ENCODE peak calls at places on chromosomes 3 and 15, in seven cellular contexts. X, N, G, C, S, I and Y are unnamed samples. For H3K36me3, the result is how much of the 10 kb centered on the place peaks cover.

GRCh38 chr15:36996121-36996520 is 104.2 kb downstream of the MEIS2 start:
- DNase-seq in G (no peak), C (no peak), S (no peak), N (no peak), X (no peak), I (no peak), Y (no peak)

GRCh38 chr3:187223799-187224198 is 26.5 kb downstream of the RTP1 start:
- DNase-seq in N (no peak), X (no peak), C (no peak), S (no peak), I (peak), G (no peak), Y (no peak)

GRCh38 chr3:9308298-9308990 is 54.4 kb upstream of the THUMPD3 start:
- DNase-seq in N (no peak), S (no peak), I (no peak), G (no peak), X (no peak), C (no peak), Y (no peak)

GRCh38 chr15:93035092-93035915 is 53.7 kb downstream of the RGMA start:
- DNase-seq in I (no peak), X (peak), N (no peak), G (peak), C (no peak), S (no peak), Y (no peak)

GRCh38 chr3:127531821-127532220 is 58.7 kb downstream of the TPRA1 start:
- DNase-seq in G (no peak), N (peak), X (no peak), S (no peak), C (no peak), I (no peak), Y (no peak)

GRCh38 chr3:87270908-87271727 is 5.3 kb downstream of the POU1F1 start:
- DNase-seq in G (no peak), S (peak), I (no peak), N (no peak), C (no peak), X (no peak), Y (no peak)

GRCh38 chr3:36700537-36701248 is 63.7 kb downstream of the DCLK3 start:
- DNase-seq in S (peak), N (no peak), I (peak), X (no peak), G (peak), C (peak), Y (peak)

GRCh38 chr15:77013786-77014136 is 18.8 kb downstream of the PSTPIP1 start:
- DNase-seq in I (peak), S (no peak), X (no peak), N (no peak), C (no peak), G (no peak), Y (peak)

GRCh38 chr3:72044231-72044935 is 259.4 kb upstream of the PROK2 start:
- DNase-seq in X (no peak), N (no peak), G (no peak), I (no peak), S (no peak), C (no peak), Y (no peak)

GRCh38 chr3:33124638-33125037 is 10.8 kb downstream of the CRTAP start:
- DNase-seq in N (no peak), C (no peak), G (no peak), S (no peak), I (no peak), X (no peak), Y (no peak)
- H3K36me3 ChIP-seq in N (under half), C (under half), G (under half), S (under half), I (under half), X (half or more), Y (under half)

GRCh38 chr3:42189746-42190145 is 76.2 kb downstream of the CCK start:
- DNase-seq in X (no peak), S (no peak), G (no peak), C (no peak), I (no peak), N (no peak), Y (no peak)

GRCh38 chr3:42188365-42188764 is 77.6 kb downstream of the CCK start:
- DNase-seq in S (no peak), N (no peak), G (no peak), C (no peak), X (peak), I (no peak), Y (no peak)

GRCh38 chr3:42190701-42191442 is 75.1 kb downstream of the CCK start:
- DNase-seq in N (no peak), S (peak), G (peak), X (peak), I (peak), C (peak), Y (peak)

GRCh38 chr3:42187936-42188335 is 78.0 kb downstream of the CCK start:
- DNase-seq in S (no peak), C (no peak), N (no peak), G (no peak), I (no peak), X (peak), Y (no peak)

DNA sequence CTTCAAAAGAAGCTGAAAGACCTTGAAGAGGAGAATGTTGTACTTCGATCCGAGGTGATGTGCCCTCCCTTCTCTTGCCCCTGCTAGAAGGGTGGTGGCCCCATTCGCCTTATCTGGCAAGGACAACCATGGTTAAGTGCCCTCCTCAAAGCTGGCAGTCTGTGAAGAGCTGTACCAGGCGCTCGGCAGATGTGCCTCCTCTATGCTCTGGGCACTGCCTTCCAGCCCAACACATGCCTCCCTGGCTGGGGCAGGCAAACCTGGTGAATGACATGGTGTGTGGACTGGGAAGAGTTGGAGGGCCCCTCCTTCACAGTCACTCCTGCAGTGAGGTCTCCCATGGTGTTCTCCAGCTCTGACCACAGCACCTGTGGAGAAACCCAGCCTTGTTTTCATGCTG is 76.9 kb downstream of the CCK start:
- DNase-seq in X (peak), S (no peak), G (no peak), N (no peak), I (no peak), C (no peak), Y (no peak)
- H3K36me3 ChIP-seq in X (under half), S (under half), G (under half), N (under half), I (under half), C (half or more), Y (under half)

DNA sequence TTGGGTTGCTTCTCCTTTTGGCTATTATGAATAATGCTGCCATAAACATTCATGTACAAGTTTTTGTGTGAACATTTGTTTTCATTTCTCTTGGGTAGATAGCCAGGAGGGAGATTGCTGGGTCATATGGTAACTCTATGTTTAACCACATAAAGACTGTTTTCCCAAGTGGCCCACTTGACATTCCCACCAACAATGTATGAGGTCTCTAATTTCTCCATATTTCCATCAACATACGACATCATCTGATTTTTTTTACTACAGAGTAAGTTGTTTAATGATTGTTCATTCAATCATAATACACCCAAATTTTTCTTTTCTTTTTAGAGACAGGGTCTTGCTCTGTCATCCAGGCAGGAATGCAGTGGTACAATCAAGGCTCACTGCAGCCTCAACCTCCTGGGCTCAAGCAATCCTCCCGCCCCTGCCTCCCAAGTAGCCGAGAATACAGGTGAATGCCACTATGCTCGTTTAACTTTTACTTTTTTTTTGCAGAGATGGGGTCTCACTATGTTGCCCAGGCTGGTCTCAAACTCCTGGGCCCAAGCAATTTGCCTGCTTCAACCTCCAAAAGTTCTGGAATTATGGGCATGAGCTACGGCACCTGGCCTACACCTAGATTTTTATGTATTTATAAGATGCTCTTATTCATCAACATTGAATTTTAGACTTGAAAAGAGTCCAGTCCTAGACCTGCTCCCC is 6.8 kb downstream of the IP6K1 start:
- DNase-seq in S (no peak), I (no peak), X (peak), N (no peak), C (no peak), G (no peak), Y (no peak)
- H3K36me3 ChIP-seq in S (under half), I (under half), X (under half), N (under half), C (under half), G (under half), Y (under half)

GRCh38 chr3:119510690-119511089 is 12.3 kb downstream of the TIMMDC1 start:
- DNase-seq in C (no peak), I (no peak), S (no peak), N (no peak), X (no peak), G (no peak), Y (no peak)

GRCh38 chr3:119517112-119517511 is 18.8 kb downstream of the TIMMDC1 start:
- DNase-seq in I (no peak), S (no peak), N (no peak), G (no peak), X (no peak), C (no peak), Y (no peak)

GRCh38 chr3:119518026-119518425 is 19.7 kb downstream of the TIMMDC1 start:
- DNase-seq in N (no peak), S (no peak), I (no peak), X (no peak), C (no peak), G (no peak), Y (no peak)

DNA sequence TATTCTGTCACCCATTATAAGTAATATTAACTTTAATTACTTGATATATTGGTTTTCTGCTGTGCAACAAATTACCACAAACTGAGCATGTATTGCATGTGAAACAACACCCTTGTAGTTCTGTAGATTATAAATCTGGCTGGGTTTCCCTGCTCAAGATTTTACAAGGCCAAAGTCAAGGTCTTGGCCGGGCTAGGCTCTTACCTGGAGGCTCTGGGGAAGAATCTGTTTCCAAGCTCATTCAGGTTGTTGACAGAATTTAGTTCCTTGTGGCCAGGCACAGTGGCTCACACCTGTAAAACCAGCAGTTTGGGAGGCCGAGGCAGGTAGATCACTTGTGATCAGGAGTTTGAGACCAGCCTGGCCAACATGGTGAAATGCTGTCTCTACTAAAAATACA is 16.3 kb downstream of the TIMMDC1 start:
- DNase-seq in N (no peak), S (no peak), C (no peak), X (no peak), I (no peak), G (no peak), Y (no peak)
- H3K36me3 ChIP-seq in N (half or more), S (under half), C (under half), X (half or more), I (under half), G (half or more), Y (under half)

DNA sequence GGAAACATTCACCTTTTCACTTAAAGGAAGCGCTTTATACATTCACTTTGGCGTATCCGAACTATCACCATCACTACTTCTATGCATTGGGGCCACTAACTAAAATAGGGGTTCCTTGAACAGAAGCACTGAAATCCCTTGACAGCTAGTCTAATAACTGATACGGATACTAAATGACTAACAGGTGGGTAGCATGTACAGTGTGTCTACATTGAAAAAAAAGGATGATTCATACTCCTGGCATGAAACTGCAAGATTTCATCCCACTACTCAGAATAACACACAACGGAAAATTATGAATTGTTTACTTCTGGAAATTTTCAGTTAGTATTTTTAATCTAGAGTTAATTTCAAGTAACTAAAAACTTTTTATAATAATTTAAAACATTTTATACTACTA is 96.7 kb downstream of the SMARCC1 start:
- DNase-seq in X (no peak), C (no peak), S (no peak), G (no peak), I (no peak), N (no peak), Y (no peak)
- H3K36me3 ChIP-seq in X (half or more), C (half or more), S (under half), G (half or more), I (under half), N (under half), Y (under half)

GRCh38 chr3:47856669-47857068 is 53.7 kb downstream of the DHX30 start:
- DNase-seq in X (no peak), N (no peak), I (no peak), G (no peak), S (no peak), C (no peak), Y (no peak)
- H3K36me3 ChIP-seq in X (half or more), N (half or more), I (under half), G (under half), S (under half), C (under half), Y (under half)

DNA sequence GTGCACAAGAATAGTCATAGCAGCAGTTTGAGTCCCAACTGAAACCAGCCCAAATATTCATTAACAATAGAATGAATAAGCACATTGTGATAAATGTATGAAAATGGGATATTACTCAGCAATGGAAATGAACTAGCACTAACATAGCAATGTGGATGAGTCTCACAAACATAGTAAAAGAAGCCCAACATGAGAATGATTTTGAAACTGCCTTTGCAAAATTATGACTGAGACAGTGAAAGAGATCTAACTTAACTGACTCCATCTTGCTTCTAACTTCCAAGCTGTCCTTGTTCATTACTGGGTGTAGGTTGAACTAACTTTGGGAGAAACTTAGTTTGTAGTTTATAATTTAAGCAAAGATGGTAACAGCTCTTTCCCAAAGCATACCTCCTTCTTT is 77.0 kb downstream of the CD200R1L start:
- DNase-seq in X (no peak), G (no peak), C (no peak), N (no peak), S (no peak), I (no peak), Y (no peak)
- H3K36me3 ChIP-seq in X (under half), G (under half), C (under half), N (under half), S (under half), I (under half), Y (under half)